ENCODE peak calls at places on chromosomes 4 and X, in ten cellular contexts. Q is tibial nerve; R is astrocyte; U is CD8-positive, alpha-beta T cell; J is PC-9; T is breast epithelium; K is adrenal gland; H is OCI-LY7; W is GM23338; F is left ventricle myocardium inferior. B is an unnamed sample. For H3K36me3, the result is how much of the 10 kb centered on the place peaks cover.

GRCh38 chr4:8276358-8277240 is 7.0 kb downstream of the HTRA3 start:
- DNase-seq in J (no peak), F (peak), W (no peak), T (no peak), U (no peak), H (no peak), K (peak), R (no peak), Q (no peak), B (no peak)

GRCh38 chr4:71938776-71939175 is 93.0 kb upstream of the NPFFR2 start:
- DNase-seq in R (peak), K (no peak), H (no peak), U (no peak), Q (no peak), W (no peak), F (no peak), J (no peak), T (no peak), B (peak)

GRCh38 chrX:13250831-13251612 is 68.8 kb downstream of the ATXN3L start:
- DNase-seq in U (no peak), T (no peak), J (no peak), W (no peak), Q (peak), H (no peak), K (peak), F (no peak), R (peak), B (no peak)

GRCh38 chrX:150365051-150365952 is 2.2 kb downstream of the MAMLD1 start:
- DNase-seq in F (peak), J (no peak), U (peak), K (peak), W (peak), T (peak), R (peak), Q (peak), H (no peak), B (no peak)

GRCh38 chr4:136768925-136769275 is 763.4 kb downstream of the PCDH18 start:
- DNase-seq in H (no peak), J (no peak), R (no peak), Q (no peak), U (no peak), W (no peak), K (no peak), T (no peak), F (no peak), B (peak)

GRCh38 chrX:129522184-129523059 is 868 bp downstream of the SMARCA1 start:
- DNase-seq in W (peak), K (peak), Q (peak), F (peak), J (peak), H (no peak), R (peak), U (no peak), T (peak), B (peak)

GRCh38 chr4:171629182-171629581 is 184.0 kb upstream of the GALNTL6 start:
- DNase-seq in F (no peak), R (no peak), Q (no peak), J (no peak), K (no peak), W (no peak), T (no peak), U (no peak), H (no peak), B (no peak)

GRCh38 chr4:147157860-147158701 is 212.4 kb upstream of the TTC29 start:
- DNase-seq in J (no peak), K (no peak), W (peak), Q (no peak), H (no peak), T (no peak), R (peak), U (no peak), F (peak), B (peak)

GRCh38 chrX:123481908-123482873 is 250.7 kb downstream of the THOC2 start:
- DNase-seq in F (no peak), Q (no peak), J (no peak), R (peak), H (no peak), K (peak), U (no peak), W (peak), T (no peak), B (peak)

DNA sequence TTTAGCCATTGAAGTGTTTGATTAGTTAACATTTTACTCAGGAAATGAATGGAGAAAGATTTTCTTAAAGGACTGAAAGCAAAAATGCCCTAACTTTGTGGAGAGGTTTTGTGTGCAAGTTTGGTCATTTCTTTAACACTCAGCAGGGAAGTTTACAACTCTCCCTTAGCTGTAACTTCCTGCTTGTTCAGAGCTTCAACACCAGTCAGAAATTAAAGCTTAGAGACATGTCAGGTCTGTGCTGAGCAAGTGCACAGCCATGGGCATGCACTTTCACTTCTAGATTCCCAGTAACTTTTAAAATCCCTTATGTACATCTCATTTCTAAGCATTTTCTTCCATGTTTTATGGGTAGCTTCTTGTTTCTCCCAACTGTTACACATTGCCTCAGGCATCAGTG is 326.0 kb downstream of the ACTRT1 start:
- DNase-seq in K (no peak), F (no peak), U (no peak), T (no peak), Q (no peak), H (no peak), W (no peak), R (no peak), J (no peak), B (no peak)
- H3K4me3 ChIP-seq in K (no peak), F (no peak), U (no peak), T (no peak), Q (no peak), H (no peak), W (no peak), R (no peak), J (no peak), B (no peak)

GRCh38 chr4:140330311-140330900 is 43.0 kb upstream of the SCOC start:
- DNase-seq in U (no peak), T (no peak), R (no peak), Q (no peak), K (no peak), H (peak), J (no peak), W (peak), F (no peak), B (peak)

GRCh38 chr4:140331245-140331644 is 42.2 kb upstream of the SCOC start:
- DNase-seq in H (no peak), W (no peak), U (no peak), R (no peak), T (no peak), J (no peak), K (no peak), Q (no peak), F (no peak), B (no peak)

DNA sequence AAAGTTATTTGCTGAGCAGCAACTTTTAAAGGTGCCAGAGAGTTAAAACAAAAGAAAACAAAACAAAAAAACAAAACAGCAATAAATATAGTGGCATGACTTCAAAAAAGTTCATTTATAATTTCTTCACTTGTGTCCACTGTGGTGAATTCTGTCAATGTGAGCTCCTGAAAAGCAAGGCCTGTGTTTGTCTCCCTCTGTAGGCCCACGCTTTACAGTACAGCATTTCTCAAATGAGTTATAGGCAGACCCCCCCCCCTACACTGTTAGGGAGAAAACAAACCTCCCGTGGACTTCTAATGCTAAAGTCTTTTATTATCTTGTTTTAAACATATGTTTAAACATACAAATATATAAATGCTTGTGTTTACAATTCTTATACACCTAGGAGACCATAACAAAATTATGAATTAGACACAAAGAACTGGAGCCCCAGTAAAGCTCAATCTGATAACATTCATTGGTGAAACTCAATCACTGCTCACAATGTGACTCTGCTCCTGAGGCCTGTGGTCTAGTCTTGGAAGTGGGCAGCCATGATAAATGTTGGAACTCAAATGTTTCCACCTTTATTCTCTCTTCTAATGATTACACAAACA is 47.0 kb upstream of the SCOC start:
- DNase-seq in T (no peak), F (no peak), U (no peak), R (peak), K (peak), Q (peak), H (peak), J (no peak), W (peak), B (peak)
- TF ChIP-seq CTCF in T (peak), F (peak), U (no peak), R (peak), K (peak), Q (peak), H (peak), J (peak), W (peak), B (peak)

GRCh38 chr4:2512396-2513135 is 23.9 kb upstream of the FAM193A start:
- DNase-seq in Q (no peak), J (no peak), W (no peak), H (no peak), T (no peak), U (no peak), K (no peak), R (no peak), F (no peak), B (no peak)
- H3K36me3 ChIP-seq in Q (half or more), J (under half), W (under half), H (half or more), T (under half), U (under half), K (under half), R (under half), F (half or more), B (under half)

GRCh38 chr4:86944964-86945781 is 10.4 kb downstream of the AFF1 start:
- DNase-seq in Q (no peak), K (no peak), W (no peak), U (no peak), J (no peak), T (no peak), R (no peak), H (no peak), F (no peak), B (no peak)

GRCh38 chr4:86947494-86948120 is 12.8 kb downstream of the AFF1 start:
- DNase-seq in T (no peak), Q (no peak), R (no peak), K (no peak), H (no peak), W (peak), J (no peak), U (no peak), F (no peak), B (no peak)

GRCh38 chr4:86948276-86948675 is 13.5 kb downstream of the AFF1 start:
- DNase-seq in J (no peak), T (no peak), Q (no peak), U (no peak), F (no peak), W (peak), R (no peak), K (no peak), H (no peak), B (no peak)

GRCh38 chr4:86950835-86951525 is 16.2 kb downstream of the AFF1 start:
- DNase-seq in R (no peak), K (no peak), Q (no peak), J (no peak), T (no peak), H (peak), U (no peak), F (no peak), W (peak), B (no peak)

GRCh38 chr4:86946868-86947493 is 12.2 kb downstream of the AFF1 start:
- DNase-seq in U (no peak), Q (no peak), F (no peak), H (no peak), R (no peak), W (no peak), J (no peak), T (no peak), K (no peak), B (no peak)
- H3K4me3 ChIP-seq in U (no peak), Q (no peak), F (no peak), H (no peak), R (no peak), W (peak), J (no peak), T (no peak), K (no peak), B (no peak)

GRCh38 chr4:77415689-77416088 is 189.9 kb upstream of the CXCL13 start:
- DNase-seq in T (no peak), H (no peak), Q (no peak), W (no peak), K (no peak), J (no peak), R (no peak), U (no peak), F (no peak), B (no peak)

DNA sequence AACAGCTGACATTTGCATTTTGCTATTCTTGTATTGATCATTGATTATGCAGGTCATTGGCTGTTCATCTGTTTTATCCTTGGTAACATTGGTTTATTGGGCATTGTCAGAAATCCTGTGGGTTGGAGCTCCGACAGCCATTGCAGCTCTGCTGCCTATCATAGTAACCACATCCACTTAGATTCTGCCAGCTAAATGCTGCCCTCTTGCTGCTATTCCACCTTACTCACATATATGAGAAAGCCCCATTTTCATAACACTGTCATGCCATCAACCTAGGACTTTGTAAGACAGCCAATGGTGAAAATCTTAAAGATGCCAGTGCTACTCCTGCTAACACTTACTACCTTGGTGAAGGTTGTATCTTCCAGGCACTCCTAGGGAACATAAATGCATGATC is 187.3 kb upstream of the CXCL13 start:
- DNase-seq in K (no peak), R (no peak), Q (no peak), J (no peak), H (peak), U (no peak), W (peak), F (no peak), T (no peak), B (peak)
- TF ChIP-seq CTCF in K (no peak), R (no peak), Q (no peak), J (no peak), H (peak), U (no peak), W (peak), F (no peak), T (no peak), B (peak)

B was measured in bronchial epithelial cell.